ENCODE peak calls at places on chromosomes 1 and 21, in nine cellular contexts. G is brain microvascular endothelial cell, M is cardiac muscle cell, X is astrocyte, R is fibroblast of pulmonary artery, Q is tibial artery, P is HFF-Myc, N is bronchial epithelial cell, Z is IMR-90. I is an unnamed sample.

GRCh38 chr1:78447096-78447495 is 43.7 kb upstream of the PTGFR start:
- DNase-seq in G (no peak), M (no peak), X (peak), R (peak), Q (no peak), P (no peak), N (no peak), Z (no peak), I (no peak)

GRCh38 chr1:109923131-109923945 is 12.7 kb downstream of the CSF1 start:
- DNase-seq in G (no peak), M (no peak), X (no peak), R (peak), Q (no peak), P (no peak), N (no peak), Z (no peak), I (no peak)

GRCh38 chr1:165387956-165388355 is 31.4 kb upstream of the LMX1A start:
- DNase-seq in G (no peak), M (no peak), X (no peak), R (no peak), Q (no peak), P (no peak), N (no peak), Z (no peak), I (no peak)

GRCh38 chr1:58620926-58621325 is 43.9 kb upstream of the TACSTD2 start:
- DNase-seq in G (no peak), M (no peak), X (no peak), R (no peak), Q (no peak), P (no peak), N (peak), Z (no peak), I (no peak)

GRCh38 chr1:206803221-206803730 is 31.0 kb upstream of the IL10 start:
- DNase-seq in G (no peak), M (no peak), X (no peak), R (peak), Q (no peak), P (no peak), N (no peak), Z (no peak), I (no peak)

GRCh38 chr1:62361426-62361825 is 42.2 kb upstream of the KANK4 start:
- DNase-seq in G (no peak), M (no peak), X (no peak), R (no peak), Q (no peak), P (no peak), N (no peak), Z (no peak), I (no peak)

GRCh38 chr21:30710499-30710898 is 8.1 kb downstream of the KRTAP21-3 start:
- DNase-seq in G (no peak), M (no peak), X (no peak), R (no peak), Q (no peak), P (no peak), N (peak), Z (no peak), I (no peak)

GRCh38 chr1:153422450-153423068 is 6.2 kb downstream of the S100A7A start:
- DNase-seq in G (peak), M (peak), X (peak), R (peak), Q (no peak), P (peak), N (peak), Z (peak), I (peak)

GRCh38 chr1:201023517-201023902 is at the start of gene KIF21B:
- DNase-seq in G (peak), M (peak), X (no peak), R (peak), Q (peak), P (no peak), N (peak), Z (no peak), I (no peak)

GRCh38 chr1:246798606-246799496 is 74.6 kb downstream of the SCCPDH start:
- DNase-seq in G (no peak), M (no peak), X (no peak), R (no peak), Q (peak), P (no peak), N (no peak), Z (no peak), I (no peak)

GRCh38 chr1:99334991-99335390 is 70.7 kb downstream of the PLPPR4 start:
- DNase-seq in G (no peak), M (no peak), X (no peak), R (no peak), Q (no peak), P (no peak), N (no peak), Z (no peak), I (no peak)

GRCh38 chr21:26939532-26940181 is 27.2 kb downstream of the ADAMTS5 start:
- DNase-seq in G (no peak), M (no peak), X (peak), R (no peak), Q (no peak), P (no peak), N (peak), Z (peak), I (peak)

GRCh38 chr21:38380391-38381137 is 117.7 kb downstream of the ERG start:
- DNase-seq in G (peak), M (no peak), X (peak), R (peak), Q (no peak), P (no peak), N (peak), Z (peak), I (peak)

GRCh38 chr1:212678456-212679410 is 20.9 kb downstream of the BATF3 start:
- DNase-seq in G (no peak), M (no peak), X (no peak), R (no peak), Q (no peak), P (no peak), N (no peak), Z (no peak), I (no peak)

GRCh38 chr1:56081151-56081550 is 498.2 kb downstream of the PLPP3 start:
- DNase-seq in G (peak), M (no peak), X (no peak), R (peak), Q (no peak), P (no peak), N (peak), Z (peak), I (peak)

GRCh38 chr1:168285419-168285790 is 4.7 kb downstream of the TBX19 start:
- DNase-seq in G (no peak), M (peak), X (no peak), R (no peak), Q (no peak), P (no peak), N (peak), Z (no peak), I (no peak)

GRCh38 chr1:106080608-106081325 is 975.7 kb upstream of the PRMT6 start:
- DNase-seq in G (no peak), M (no peak), X (no peak), R (no peak), Q (no peak), P (no peak), N (no peak), Z (no peak), I (no peak)

GRCh38 chr1:210558302-210558701 is 229.6 kb downstream of the HHAT start:
- DNase-seq in G (peak), M (peak), X (peak), R (peak), Q (no peak), P (no peak), N (no peak), Z (peak), I (no peak)

GRCh38 chr1:100354971-100355394 is 2.7 kb downstream of the CDC14A start:
- DNase-seq in G (peak), M (peak), X (peak), R (peak), Q (no peak), P (no peak), N (peak), Z (peak), I (peak)

GRCh38 chr1:58063095-58063494 is 483.4 kb downstream of the OMA1 start:
- DNase-seq in G (no peak), M (no peak), X (no peak), R (no peak), Q (no peak), P (no peak), N (peak), Z (no peak), I (no peak)

GRCh38 chr1:10074855-10075418 is 42.2 kb downstream of the UBE4B start:
- DNase-seq in G (no peak), M (no peak), X (no peak), R (peak), Q (no peak), P (no peak), N (peak), Z (peak), I (peak)

GRCh38 chr1:23402286-23403037 is 22.1 kb downstream of the TCEA3 start:
- DNase-seq in G (no peak), M (no peak), X (no peak), R (no peak), Q (no peak), P (no peak), N (peak), Z (no peak), I (no peak)

GRCh38 chr1:19124273-19124672 is 85.8 kb downstream of the UBR4 start:
- DNase-seq in G (no peak), M (no peak), X (no peak), R (no peak), Q (no peak), P (no peak), N (no peak), Z (no peak), I (no peak)

GRCh38 chr1:243601720-243602119 is 248.3 kb downstream of the AKT3 start:
- DNase-seq in G (no peak), M (no peak), X (no peak), R (no peak), Q (no peak), P (no peak), N (peak), Z (no peak), I (no peak)

GRCh38 chr1:246394121-246394520 is 113.0 kb downstream of the SMYD3 start:
- DNase-seq in G (no peak), M (no peak), X (no peak), R (no peak), Q (no peak), P (no peak), N (no peak), Z (peak), I (no peak)

GRCh38 chr1:7539772-7540175 is 231.3 kb upstream of the VAMP3 start:
- DNase-seq in G (peak), M (peak), X (peak), R (no peak), Q (no peak), P (no peak), N (peak), Z (peak), I (peak)

GRCh38 chr1:247639381-247639981 is 34.1 kb downstream of the OR2G3 start:
- DNase-seq in G (no peak), M (peak), X (peak), R (peak), Q (peak), P (no peak), N (peak), Z (peak), I (no peak)

GRCh38 chr1:35539073-35539823 is 18.0 kb downstream of the KIAA0319L start:
- DNase-seq in G (no peak), M (no peak), X (peak), R (peak), Q (no peak), P (no peak), N (peak), Z (no peak), I (no peak)

GRCh38 chr1:106937104-106937503 is 119.4 kb upstream of the PRMT6 start:
- DNase-seq in G (peak), M (no peak), X (peak), R (peak), Q (no peak), P (peak), N (peak), Z (peak), I (peak)

GRCh38 chr1:97270508-97271307 is 549.1 kb downstream of the PTBP2 start:
- DNase-seq in G (peak), M (peak), X (peak), R (peak), Q (no peak), P (no peak), N (no peak), Z (peak), I (peak)

GRCh38 chr1:25809929-25810328 is 9.8 kb upstream of the MTFR1L start:
- DNase-seq in G (no peak), M (no peak), X (no peak), R (no peak), Q (peak), P (no peak), N (no peak), Z (no peak), I (no peak)
- TF ChIP-seq CTCF in G (no peak), M (no peak), X (no peak), R (no peak), Q (no peak), P (no peak), N (no peak), Z (no peak), I (no peak)

GRCh38 chr1:66695121-66695520 is 57.1 kb upstream of the DYNLT5 start:
- DNase-seq in G (no peak), M (peak), X (no peak), R (no peak), Q (no peak), P (no peak), N (no peak), Z (no peak), I (no peak)
- H3K4me3 ChIP-seq in G (no peak), M (no peak), X (no peak), R (no peak), Q (no peak), P (no peak), N (no peak), Z (no peak), I (no peak)

GRCh38 chr21:20045197-20045596 is 953.0 kb upstream of the NCAM2 start:
- DNase-seq in G (no peak), M (no peak), X (no peak), R (no peak), Q (no peak), P (no peak), N (no peak), Z (no peak), I (no peak)

GRCh38 chr21:20040768-20041167 is 957.4 kb upstream of the NCAM2 start:
- DNase-seq in G (no peak), M (peak), X (no peak), R (no peak), Q (no peak), P (no peak), N (no peak), Z (no peak), I (peak)
- TF ChIP-seq CTCF in G (no peak), M (no peak), X (no peak), R (no peak), Q (no peak), P (no peak), N (no peak), Z (no peak), I (no peak)

DNA sequence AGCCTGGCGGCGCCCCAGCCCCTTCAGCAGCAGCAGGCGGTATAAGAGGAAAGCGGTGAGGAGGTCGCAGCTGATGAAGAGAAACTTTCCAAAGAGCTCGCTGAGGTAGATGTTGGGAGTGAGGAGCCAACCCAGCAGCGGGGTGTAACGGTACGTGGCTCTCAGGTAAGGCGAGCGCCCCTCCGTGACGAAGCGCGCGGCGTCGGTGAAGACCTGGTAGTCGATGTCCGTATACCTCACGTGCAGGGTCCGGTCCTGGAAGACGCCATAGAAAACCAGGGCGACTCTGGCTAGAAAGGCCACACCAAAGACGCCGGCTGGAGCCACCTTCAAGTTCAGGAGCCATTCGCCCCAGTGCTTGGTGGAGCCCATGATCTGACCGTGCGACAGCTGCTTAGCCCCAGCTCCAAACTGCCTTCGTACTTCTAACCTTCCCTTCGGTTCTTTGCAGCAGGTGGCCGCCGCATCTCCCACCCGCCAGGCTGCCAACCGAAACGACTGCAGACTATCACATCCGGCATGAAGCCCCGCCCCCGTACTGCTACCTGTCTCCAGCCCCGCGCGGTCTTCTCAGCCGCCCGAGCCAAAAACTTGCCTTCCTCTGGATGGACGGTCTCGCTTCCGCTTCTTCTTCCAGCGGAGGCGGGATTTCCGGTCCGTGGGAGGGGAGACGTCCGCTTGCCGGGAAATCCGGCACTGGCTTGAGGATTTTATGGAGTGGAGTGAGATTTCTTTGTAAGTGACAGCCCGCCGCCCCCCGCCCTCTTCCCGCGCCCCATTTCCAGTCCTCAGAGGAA is at the start of gene PIGM:
- DNase-seq in G (peak), M (peak), X (peak), R (peak), Q (peak), P (peak), N (peak), Z (peak), I (peak)
- H3K4me3 ChIP-seq in G (peak), M (peak), X (peak), R (peak), Q (peak), P (peak), N (peak), Z (peak), I (peak)

DNA sequence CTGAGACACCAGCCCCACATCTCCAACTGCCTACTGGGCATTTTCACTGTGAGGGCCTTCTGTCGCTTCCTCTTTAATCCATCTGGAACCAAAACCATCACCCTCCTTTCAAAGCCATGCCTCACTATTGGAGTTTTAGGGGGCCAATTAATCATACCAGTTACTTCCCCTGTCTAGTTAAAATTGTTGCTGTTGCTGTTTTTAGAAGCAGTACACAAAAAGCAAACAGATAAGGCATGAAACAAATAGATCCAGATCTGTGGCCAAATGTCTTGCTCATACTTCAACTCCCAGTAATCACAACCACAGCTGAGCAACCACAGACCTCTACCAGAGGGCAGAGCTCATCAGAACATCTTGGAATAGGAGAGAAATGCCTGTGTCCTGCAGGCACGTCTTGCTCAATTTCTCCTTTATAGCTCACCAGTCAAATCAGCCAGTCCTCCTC is 133.8 kb upstream of the C1orf105 start:
- DNase-seq in G (peak), M (no peak), X (peak), R (peak), Q (peak), P (peak), N (peak), Z (peak), I (peak)
- TF ChIP-seq CTCF in G (no peak), M (peak), X (no peak), R (no peak), Q (no peak), P (no peak), N (no peak), Z (no peak), I (no peak)

GRCh38 chr1:111402083-111402482 is 25.5 kb downstream of the OVGP1 start:
- DNase-seq in G (no peak), M (no peak), X (no peak), R (no peak), Q (no peak), P (no peak), N (no peak), Z (no peak), I (no peak)

GRCh38 chr1:111399792-111400610 is 27.5 kb downstream of the OVGP1 start:
- DNase-seq in G (peak), M (peak), X (peak), R (peak), Q (no peak), P (no peak), N (peak), Z (peak), I (peak)

GRCh38 chr1:111406325-111406768 is 21.2 kb downstream of the OVGP1 start:
- DNase-seq in G (no peak), M (no peak), X (peak), R (peak), Q (no peak), P (no peak), N (peak), Z (peak), I (peak)

GRCh38 chr1:111407297-111407696 is 20.2 kb downstream of the OVGP1 start:
- DNase-seq in G (no peak), M (no peak), X (no peak), R (no peak), Q (no peak), P (no peak), N (no peak), Z (no peak), I (no peak)

DNA sequence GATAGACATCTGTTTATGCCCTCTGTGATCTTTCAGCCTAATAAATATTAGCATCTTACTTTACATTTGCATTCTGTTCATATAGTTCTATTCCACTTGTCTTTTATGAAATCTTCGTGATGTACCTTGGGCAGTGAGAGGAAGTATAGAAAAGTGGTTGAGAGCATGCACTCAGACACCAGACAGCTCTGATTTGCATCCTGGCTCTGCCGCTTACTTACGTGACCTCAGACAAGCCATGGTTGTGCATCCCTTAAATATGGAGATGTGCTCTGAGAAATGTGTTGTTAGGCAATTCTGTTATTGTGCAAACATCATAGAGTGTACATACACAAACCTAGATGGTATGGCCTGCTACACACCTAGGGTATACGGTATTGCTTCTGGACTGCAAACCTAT is 22.9 kb downstream of the OVGP1 start:
- DNase-seq in G (no peak), M (no peak), X (no peak), R (no peak), Q (no peak), P (no peak), N (no peak), Z (no peak), I (no peak)
- H3K4me3 ChIP-seq in G (no peak), M (no peak), X (no peak), R (no peak), Q (no peak), P (no peak), N (no peak), Z (no peak), I (no peak)

GRCh38 chr1:2046953-2047748 is 3.1 kb upstream of the PRKCZ start:
- DNase-seq in G (no peak), M (no peak), X (no peak), R (no peak), Q (no peak), P (no peak), N (no peak), Z (no peak), I (no peak)

GRCh38 chr1:2045468-2046224 is 4.6 kb upstream of the PRKCZ start:
- DNase-seq in G (no peak), M (no peak), X (no peak), R (peak), Q (no peak), P (no peak), N (no peak), Z (peak), I (peak)

GRCh38 chr1:2047749-2048729 is 2.2 kb upstream of the PRKCZ start:
- DNase-seq in G (no peak), M (no peak), X (no peak), R (no peak), Q (no peak), P (no peak), N (no peak), Z (no peak), I (no peak)

GRCh38 chr1:2044510-2045319 is 5.5 kb upstream of the PRKCZ start:
- DNase-seq in G (peak), M (peak), X (no peak), R (peak), Q (no peak), P (no peak), N (peak), Z (peak), I (peak)

GRCh38 chr1:2046225-2046917 is 3.8 kb upstream of the PRKCZ start:
- DNase-seq in G (peak), M (peak), X (no peak), R (peak), Q (no peak), P (no peak), N (peak), Z (no peak), I (peak)
- TF ChIP-seq CTCF in G (peak), M (peak), X (peak), R (peak), Q (no peak), P (peak), N (peak), Z (peak), I (peak)

DNA sequence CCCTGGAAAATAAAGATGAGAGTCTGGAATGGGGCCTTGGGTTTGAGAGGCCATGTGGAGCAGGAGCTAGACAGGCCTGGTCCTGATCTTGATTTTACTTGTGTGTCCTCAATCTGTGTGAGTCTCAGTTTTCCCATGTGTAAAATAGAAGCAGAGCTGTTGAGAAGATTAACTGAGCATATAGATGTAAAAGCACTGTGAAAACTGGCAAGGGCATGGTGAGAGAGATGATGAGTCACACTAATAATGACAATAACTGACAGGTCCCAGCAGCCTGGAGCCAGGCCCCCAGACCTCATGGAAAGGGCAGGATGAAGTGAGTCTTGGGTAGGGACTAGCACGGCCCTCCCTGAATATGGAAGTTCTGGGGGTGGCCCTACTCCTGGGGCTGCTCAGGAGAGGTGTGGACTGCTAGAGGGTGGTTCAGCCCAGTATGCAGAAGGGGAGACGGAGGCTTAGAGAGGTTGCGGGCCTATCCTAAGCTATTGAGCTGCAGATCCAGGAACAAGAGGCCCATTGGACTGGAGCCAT is 2.8 kb upstream of the AHDC1 start:
- DNase-seq in G (no peak), M (no peak), X (no peak), R (no peak), Q (no peak), P (no peak), N (peak), Z (peak), I (peak)
- H3K4me3 ChIP-seq in G (no peak), M (no peak), X (no peak), R (no peak), Q (no peak), P (no peak), N (no peak), Z (no peak), I (no peak)

I was measured in cardiac fibroblast.